ENCODE peak calls at places on chromosomes 7 and 10, in six cellular contexts. I is IMR-90, J is H1, H is mesenchymal stem cell, R is H9, E is trophoblast cell. D is an unnamed sample.

GRCh38 chr10:83476211-83476610 is 663.1 kb upstream of the GHITM start:
- DNase-seq in J (no peak), R (no peak), I (no peak), E (no peak), H (no peak), D (no peak)

GRCh38 chr10:132331259-132331955 is 586 bp upstream of the LRRC27 start:
- DNase-seq in E (no peak), H (no peak), R (no peak), J (no peak), I (no peak), D (no peak)

GRCh38 chr7:75772081-75773077 is at the start of gene CCL26:
- DNase-seq in R (no peak), I (peak), J (no peak), E (peak), H (peak), D (no peak)

GRCh38 chr7:32573110-32573687 is 77.9 kb downstream of the AVL9 start:
- DNase-seq in R (no peak), I (no peak), H (no peak), J (no peak), E (no peak), D (no peak)

GRCh38 chr7:70325509-70326101 is 727.3 kb downstream of the AUTS2 start:
- DNase-seq in I (peak), R (no peak), H (peak), J (no peak), E (no peak), D (no peak)

GRCh38 chr10:44809652-44810051 is 101.5 kb upstream of the TMEM72 start:
- DNase-seq in I (no peak), E (no peak), H (no peak), J (peak), R (peak), D (no peak)

GRCh38 chr7:113209449-113210203 is 91.3 kb upstream of the SMIM30 start:
- DNase-seq in J (no peak), I (peak), R (no peak), E (no peak), H (no peak), D (no peak)

GRCh38 chr10:72503241-72503640 is 122.6 kb downstream of the MICU1 start:
- DNase-seq in I (peak), R (no peak), E (peak), H (peak), J (no peak), D (no peak)

GRCh38 chr7:94642838-94643653 is 12.9 kb downstream of the SGCE start:
- DNase-seq in J (no peak), E (peak), R (no peak), I (no peak), H (no peak), D (no peak)

GRCh38 chr10:35394934-35395333 is 58.6 kb downstream of the CCNY start:
- DNase-seq in J (no peak), R (no peak), I (no peak), E (no peak), H (no peak), D (no peak)

GRCh38 chr7:30012757-30013156 is 13.7 kb downstream of the FKBP14 start:
- DNase-seq in H (no peak), I (no peak), E (peak), J (no peak), R (no peak), D (no peak)

GRCh38 chr7:149459540-149460433 is 1.1 kb downstream of the ZNF777 start:
- DNase-seq in H (peak), R (no peak), E (peak), J (no peak), I (no peak), D (peak)

GRCh38 chr7:2313450-2314208 is 612 bp downstream of the SNX8 start:
- DNase-seq in J (no peak), E (peak), I (no peak), R (no peak), H (peak), D (no peak)

DNA sequence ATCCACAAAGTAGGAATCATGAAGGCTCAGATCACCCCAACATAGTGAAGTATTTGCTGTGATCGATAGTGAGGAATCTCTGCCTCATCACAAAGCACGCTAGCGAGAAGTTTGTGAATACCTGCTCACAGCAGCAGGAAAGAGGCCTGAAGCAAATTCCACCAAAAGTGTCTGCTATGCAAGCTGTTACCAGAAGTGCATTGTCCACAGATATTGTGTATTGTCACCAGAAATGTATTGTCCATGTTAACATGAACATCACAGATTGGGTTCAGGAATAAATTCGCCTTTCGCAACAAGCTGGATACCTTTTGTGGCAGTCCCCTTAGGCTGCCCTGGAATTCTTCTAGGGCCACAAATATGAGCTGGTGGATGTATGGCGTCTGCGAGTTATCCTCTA is 127.9 kb downstream of the MARCHF5 start:
- DNase-seq in E (peak), R (no peak), H (no peak), I (no peak), J (no peak), D (no peak)
- H3K14ac ChIP-seq in E (no peak), R (no peak), H (no peak), I (no peak), J (no peak), D (no peak)

DNA sequence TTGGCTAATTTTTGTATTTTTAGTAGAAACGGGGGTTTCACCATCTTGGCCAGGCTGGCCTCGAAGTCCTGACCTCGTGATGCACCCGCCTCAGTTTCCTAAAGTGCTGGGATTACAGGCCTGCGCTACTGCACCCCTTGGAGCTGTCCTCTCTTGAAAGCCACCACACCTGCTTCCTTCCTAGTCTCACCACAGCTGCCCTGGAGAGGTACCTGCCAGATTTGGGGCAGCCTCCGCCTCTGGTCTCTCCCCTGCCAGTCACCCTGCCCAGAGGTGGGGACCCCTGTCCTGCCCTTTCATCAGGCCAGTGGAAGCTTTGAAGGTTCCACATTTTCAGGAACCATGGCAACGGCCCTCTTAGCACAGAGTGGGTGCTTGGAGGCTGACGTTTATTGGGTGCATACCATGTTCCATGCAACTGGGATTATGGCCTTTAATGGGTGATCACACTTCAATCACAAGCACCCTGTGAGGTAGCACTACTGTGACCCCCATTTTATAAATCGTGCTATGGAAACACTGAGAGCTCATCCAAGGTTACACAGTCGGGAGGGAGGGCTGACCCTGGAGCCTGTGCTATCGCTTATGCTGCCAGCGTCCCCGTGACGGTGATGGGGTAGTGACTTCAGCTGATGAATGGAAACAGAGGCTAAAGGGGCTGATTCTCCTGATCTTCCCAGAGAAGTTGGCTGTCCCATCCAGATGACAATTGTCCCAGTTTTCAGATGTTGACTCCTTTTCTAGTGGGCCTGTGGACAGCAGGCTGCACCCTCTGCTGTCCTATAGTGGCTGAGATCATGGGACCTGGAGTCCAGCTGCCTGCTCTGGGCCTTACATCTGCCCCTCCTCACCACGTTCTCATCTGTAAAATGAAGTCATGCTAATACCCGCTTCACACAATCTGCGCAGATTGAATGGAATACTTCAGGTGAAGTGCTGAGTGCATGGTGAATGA is 11.5 kb upstream of the FGFR2 start:
- DNase-seq in H (no peak), I (no peak), J (no peak), R (no peak), E (no peak), D (no peak)
- H2AK5ac ChIP-seq in H (no peak), I (no peak), J (no peak), R (no peak), E (peak), D (peak)

GRCh38 chr7:98404840-98405239 is 4.0 kb upstream of the BAIAP2L1 start:
- DNase-seq in J (no peak), E (no peak), R (no peak), I (no peak), H (no peak), D (no peak)

GRCh38 chr7:98409843-98410242 is 9.0 kb upstream of the BAIAP2L1 start:
- DNase-seq in R (no peak), I (no peak), E (no peak), J (no peak), H (no peak), D (no peak)

DNA sequence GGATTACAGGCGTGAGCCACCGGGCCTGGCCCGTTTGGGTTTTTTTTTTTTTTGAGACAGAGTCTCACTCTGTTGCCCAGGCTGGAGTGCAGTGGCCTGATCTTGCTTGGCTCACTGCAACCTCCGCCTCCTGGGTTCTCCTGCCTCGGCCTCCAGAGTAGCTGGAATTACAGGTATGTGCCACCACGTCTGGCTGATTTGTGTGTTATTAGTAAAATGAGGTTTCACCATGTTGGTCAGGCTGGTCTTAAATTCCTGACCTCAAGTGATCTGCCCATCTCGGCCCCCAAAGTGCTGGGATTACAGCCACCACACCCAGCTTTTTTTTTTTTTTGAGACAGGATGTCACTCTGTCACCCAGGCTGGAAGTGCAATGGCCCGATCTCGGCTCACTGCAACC is 5.9 kb upstream of the BAIAP2L1 start:
- DNase-seq in E (peak), J (no peak), H (no peak), I (no peak), R (no peak), D (no peak)
- H4K91ac ChIP-seq in E (no peak), J (no peak), H (no peak), I (no peak), R (no peak), D (no peak)

GRCh38 chr10:88497878-88498277 is 85.2 kb downstream of the RNLS start:
- DNase-seq in I (no peak), J (no peak), E (no peak), H (no peak), R (no peak), D (no peak)
- H3K14ac ChIP-seq in I (no peak), J (no peak), E (no peak), H (no peak), R (no peak), D (no peak)